ENCODE peak calls at places on chromosomes 2 and 18, in seven cellular contexts. O is HFFc6, B is heart left ventricle, M is stomach, R is cardiac muscle cell, N is epithelial cell of esophagus, Y is bronchial epithelial cell. W is an unnamed sample.

GRCh38 chr2:98881153-98881650 is 54.8 kb downstream of the CRACDL start:
- DNase-seq in O (no peak), B (no peak), M (no peak), R (no peak), N (peak; percentile 65), Y (peak; percentile 22), W (no peak)

GRCh38 chr18:78814321-78814720 is 165.3 kb upstream of the SALL3 start:
- DNase-seq in O (no peak), B (no peak), M (no peak), R (no peak), N (no peak), Y (no peak), W (no peak)

GRCh38 chr2:222688912-222689311 is 17.5 kb downstream of the MOGAT1 start:
- DNase-seq in O (no peak), B (no peak), M (no peak), R (no peak), N (no peak), Y (no peak), W (no peak)

GRCh38 chr18:78912336-78912735 is 67.3 kb upstream of the SALL3 start:
- DNase-seq in O (no peak), B (no peak), M (no peak), R (no peak), N (no peak), Y (no peak), W (no peak)

GRCh38 chr18:7102131-7102530 is 15.5 kb downstream of the LAMA1 start:
- DNase-seq in O (no peak), B (no peak), M (no peak), R (no peak), N (no peak), Y (no peak), W (no peak)

GRCh38 chr2:239002960-239003932 is 155.4 kb downstream of the TWIST2 start:
- DNase-seq in O (peak; percentile 73), B (no peak), M (no peak), R (no peak), N (peak; percentile 5), Y (peak; percentile 10), W (no peak)

GRCh38 chr2:30209227-30209626 is 22.1 kb upstream of the LBH start:
- DNase-seq in O (no peak), B (no peak), M (no peak), R (no peak), N (no peak), Y (no peak), W (no peak)

GRCh38 chr2:75553961-75554539 is 6.7 kb downstream of the EVA1A start:
- DNase-seq in O (no peak), B (no peak), M (no peak), R (no peak), N (no peak), Y (no peak), W (no peak)

GRCh38 chr2:100252811-100253698 is 69.2 kb downstream of the LONRF2 start:
- DNase-seq in O (no peak), B (peak; percentile 47), M (peak; percentile 24), R (no peak), N (no peak), Y (no peak), W (no peak)

GRCh38 chr2:3257166-3257565 is 120.5 kb downstream of the EIPR1 start:
- DNase-seq in O (no peak), B (no peak), M (no peak), R (no peak), N (peak; percentile 24), Y (no peak), W (no peak)

GRCh38 chr18:76429262-76430126 is 65.5 kb downstream of the ZNF516 start:
- DNase-seq in O (no peak), B (no peak), M (no peak), R (no peak), N (no peak), Y (peak; percentile 52), W (no peak)

DNA sequence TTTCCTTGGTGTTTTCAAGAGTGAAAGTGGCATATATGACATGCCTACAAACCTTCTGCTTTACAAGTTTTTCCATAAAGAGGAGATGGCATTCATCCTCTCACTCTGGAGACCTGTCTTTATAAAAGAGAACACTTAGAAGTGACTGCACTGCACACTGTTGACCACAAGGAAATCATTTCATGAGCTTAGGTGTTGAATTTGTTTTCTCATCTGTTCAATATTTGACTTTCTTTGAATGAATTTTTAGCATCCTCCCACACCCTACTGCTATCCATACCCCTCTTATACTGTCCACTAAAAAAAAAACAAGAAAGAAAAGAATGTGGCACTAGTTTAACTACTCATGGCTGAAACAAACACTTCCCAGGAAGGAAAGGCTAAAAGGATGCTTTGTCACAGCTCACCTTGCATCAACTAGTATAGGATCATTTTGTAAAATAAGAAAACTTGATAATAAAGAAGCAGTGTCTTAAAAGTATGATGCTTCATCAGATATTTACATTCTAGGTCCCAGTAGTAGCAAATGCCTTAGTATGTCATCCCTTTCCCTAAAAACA is 83.0 kb downstream of the ACVR1 start:
- DNase-seq in O (no peak), B (no peak), M (no peak), R (no peak), N (no peak), Y (no peak), W (no peak)
- TF ChIP-seq CTCF in O (peak; percentile 76), B (no peak), M (no peak), R (peak; percentile 26), N (no peak), Y (peak; percentile 9), W (no peak)

GRCh38 chr2:180983468-180984388 is 3.3 kb downstream of the UBE2E3 start:
- DNase-seq in O (peak; percentile 55), B (no peak), M (no peak), R (peak; percentile 73), N (peak; percentile 57), Y (peak; percentile 60), W (peak; percentile 48)
- TF ChIP-seq CTCF in O (peak; percentile 66), B (no peak), M (peak; percentile 20), R (peak; percentile 51), N (peak; percentile 52), Y (peak; percentile 27), W (peak; percentile 20)

GRCh38 chr2:8254791-8255447 is 426.9 kb upstream of the ID2 start:
- DNase-seq in O (no peak), B (no peak), M (no peak), R (peak; percentile 19), N (no peak), Y (no peak), W (no peak)
- TF ChIP-seq CTCF in O (no peak), B (no peak), M (no peak), R (no peak), N (no peak), Y (no peak), W (no peak)

DNA sequence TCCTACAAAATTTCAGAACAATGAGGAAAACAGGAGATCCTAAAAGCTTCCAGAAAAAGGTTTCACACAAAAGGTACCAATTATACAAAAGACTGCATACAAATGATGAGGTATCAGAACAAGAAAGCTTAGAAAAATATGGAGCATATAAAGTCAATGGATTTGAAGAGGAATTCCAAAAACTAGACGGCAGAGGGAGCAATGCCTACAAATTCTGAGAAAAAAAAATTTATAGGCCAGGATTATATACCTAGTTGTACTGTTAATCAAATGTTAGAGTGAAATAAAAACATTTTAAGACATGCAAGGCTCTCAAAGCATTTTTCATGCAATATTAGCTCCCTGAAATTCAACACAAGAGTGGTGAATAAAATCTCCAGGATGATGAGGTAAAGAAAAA is 106.2 kb downstream of the ZRANB3 start:
- DNase-seq in O (no peak), B (no peak), M (no peak), R (no peak), N (no peak), Y (no peak), W (no peak)
- TF ChIP-seq CTCF in O (peak; percentile 25), B (no peak), M (no peak), R (no peak), N (no peak), Y (no peak), W (no peak)

GRCh38 chr18:11728247-11728646 is 39.2 kb downstream of the GNAL start:
- DNase-seq in O (no peak), B (no peak), M (no peak), R (peak; percentile 51), N (peak; percentile 69), Y (peak; percentile 52), W (no peak)
- TF ChIP-seq CTCF in O (peak; percentile 44), B (no peak), M (no peak), R (peak; percentile 27), N (peak; percentile 71), Y (peak; percentile 53), W (no peak)

GRCh38 chr2:113084249-113085000 is 16.7 kb downstream of the IL1F10 start:
- DNase-seq in O (no peak), B (no peak), M (no peak), R (no peak), N (peak; percentile 65), Y (peak; percentile 72), W (peak; percentile 38)
- TF ChIP-seq CTCF in O (peak; percentile 75), B (peak; percentile 37), M (peak; percentile 40), R (peak; percentile 52), N (peak; percentile 65), Y (peak; percentile 43), W (no peak)